ENCODE peak calls at places on chromosome 16, in eight cellular contexts. One of them, this sample, is unnamed.

GRCh38 chr16:57475711-57476339 is 10.5 kb downstream of the DOK4 start:
- DNase-seq in KG1: peak
- DNase-seq in stimulated activated CD4-positive, alpha-beta T cell treated with anti-CD3 and anti-CD28 coated beads, Interleukin-1b, Interleukin-23, amount 100 ng/mL, for 1 hour: peak
- DNase-seq in BJ: no peak
- DNase-seq in amniotic stem cell: no peak
- DNase-seq in left colon: peak
- DNase-seq in cardiac muscle cell: peak
- DNase-seq in activated naive CD8-positive, alpha-beta T cell treated with anti-CD3 and anti-CD28 coated beads, Interleukin-2, amount 50 U/mL, for 24 hours: peak
- DNase-seq in this sample: peak

GRCh38 chr16:4089251-4089810 is 26.9 kb downstream of the ADCY9 start:
- DNase-seq in left colon: no peak
- DNase-seq in cardiac muscle cell: no peak
- DNase-seq in BJ: no peak
- DNase-seq in KG1: no peak
- DNase-seq in activated naive CD8-positive, alpha-beta T cell treated with anti-CD3 and anti-CD28 coated beads, Interleukin-2, amount 50 U/mL, for 24 hours: no peak
- DNase-seq in amniotic stem cell: no peak
- DNase-seq in stimulated activated CD4-positive, alpha-beta T cell treated with anti-CD3 and anti-CD28 coated beads, Interleukin-1b, Interleukin-23, amount 100 ng/mL, for 1 hour: no peak
- DNase-seq in this sample: no peak

GRCh38 chr16:4505356-4506153 is 29.4 kb downstream of the HMOX2 start:
- DNase-seq in cardiac muscle cell: no peak
- DNase-seq in BJ: no peak
- DNase-seq in KG1: peak
- DNase-seq in left colon: peak
- DNase-seq in activated naive CD8-positive, alpha-beta T cell treated with anti-CD3 and anti-CD28 coated beads, Interleukin-2, amount 50 U/mL, for 24 hours: peak
- DNase-seq in amniotic stem cell: no peak
- DNase-seq in stimulated activated CD4-positive, alpha-beta T cell treated with anti-CD3 and anti-CD28 coated beads, Interleukin-1b, Interleukin-23, amount 100 ng/mL, for 1 hour: peak
- DNase-seq in this sample: peak

GRCh38 chr16:86392751-86393150 is 117.6 kb upstream of the FOXF1 start:
- DNase-seq in KG1: no peak
- DNase-seq in BJ: no peak
- DNase-seq in amniotic stem cell: no peak
- DNase-seq in left colon: no peak
- DNase-seq in cardiac muscle cell: no peak
- DNase-seq in stimulated activated CD4-positive, alpha-beta T cell treated with anti-CD3 and anti-CD28 coated beads, Interleukin-1b, Interleukin-23, amount 100 ng/mL, for 1 hour: no peak
- DNase-seq in activated naive CD8-positive, alpha-beta T cell treated with anti-CD3 and anti-CD28 coated beads, Interleukin-2, amount 50 U/mL, for 24 hours: no peak
- DNase-seq in this sample: no peak

GRCh38 chr16:29007865-29008593 is 23.2 kb downstream of the LAT start:
- DNase-seq in BJ: no peak
- DNase-seq in cardiac muscle cell: peak
- DNase-seq in KG1: peak
- DNase-seq in amniotic stem cell: no peak
- DNase-seq in stimulated activated CD4-positive, alpha-beta T cell treated with anti-CD3 and anti-CD28 coated beads, Interleukin-1b, Interleukin-23, amount 100 ng/mL, for 1 hour: peak
- DNase-seq in left colon: no peak
- DNase-seq in activated naive CD8-positive, alpha-beta T cell treated with anti-CD3 and anti-CD28 coated beads, Interleukin-2, amount 50 U/mL, for 24 hours: peak
- DNase-seq in this sample: peak

GRCh38 chr16:4494746-4495490 is 18.7 kb downstream of the HMOX2 start:
- DNase-seq in activated naive CD8-positive, alpha-beta T cell treated with anti-CD3 and anti-CD28 coated beads, Interleukin-2, amount 50 U/mL, for 24 hours: no peak
- DNase-seq in BJ: no peak
- DNase-seq in cardiac muscle cell: peak
- DNase-seq in left colon: no peak
- DNase-seq in stimulated activated CD4-positive, alpha-beta T cell treated with anti-CD3 and anti-CD28 coated beads, Interleukin-1b, Interleukin-23, amount 100 ng/mL, for 1 hour: no peak
- DNase-seq in KG1: no peak
- DNase-seq in amniotic stem cell: no peak
- DNase-seq in this sample: no peak

GRCh38 chr16:51084074-51084928 is 66.8 kb downstream of the SALL1 start:
- DNase-seq in left colon: no peak
- DNase-seq in amniotic stem cell: no peak
- DNase-seq in stimulated activated CD4-positive, alpha-beta T cell treated with anti-CD3 and anti-CD28 coated beads, Interleukin-1b, Interleukin-23, amount 100 ng/mL, for 1 hour: no peak
- DNase-seq in BJ: no peak
- DNase-seq in KG1: no peak
- DNase-seq in activated naive CD8-positive, alpha-beta T cell treated with anti-CD3 and anti-CD28 coated beads, Interleukin-2, amount 50 U/mL, for 24 hours: no peak
- DNase-seq in cardiac muscle cell: peak
- DNase-seq in this sample: no peak

GRCh38 chr16:70430667-70431536 is 8.0 kb downstream of the ST3GAL2 start:
- DNase-seq in activated naive CD8-positive, alpha-beta T cell treated with anti-CD3 and anti-CD28 coated beads, Interleukin-2, amount 50 U/mL, for 24 hours: peak
- DNase-seq in KG1: peak
- DNase-seq in left colon: no peak
- DNase-seq in BJ: no peak
- DNase-seq in stimulated activated CD4-positive, alpha-beta T cell treated with anti-CD3 and anti-CD28 coated beads, Interleukin-1b, Interleukin-23, amount 100 ng/mL, for 1 hour: no peak
- DNase-seq in cardiac muscle cell: no peak
- DNase-seq in amniotic stem cell: no peak
- DNase-seq in this sample: peak

GRCh38 chr16:84680165-84680842 is 19.5 kb upstream of the USP10 start:
- DNase-seq in left colon: no peak
- DNase-seq in activated naive CD8-positive, alpha-beta T cell treated with anti-CD3 and anti-CD28 coated beads, Interleukin-2, amount 50 U/mL, for 24 hours: no peak
- DNase-seq in stimulated activated CD4-positive, alpha-beta T cell treated with anti-CD3 and anti-CD28 coated beads, Interleukin-1b, Interleukin-23, amount 100 ng/mL, for 1 hour: no peak
- DNase-seq in amniotic stem cell: no peak
- DNase-seq in KG1: no peak
- DNase-seq in BJ: no peak
- DNase-seq in cardiac muscle cell: no peak
- DNase-seq in this sample: no peak

GRCh38 chr16:87132361-87133014 is 184.7 kb downstream of the C16orf95 start:
- DNase-seq in activated naive CD8-positive, alpha-beta T cell treated with anti-CD3 and anti-CD28 coated beads, Interleukin-2, amount 50 U/mL, for 24 hours: no peak
- DNase-seq in amniotic stem cell: peak
- DNase-seq in cardiac muscle cell: peak
- DNase-seq in stimulated activated CD4-positive, alpha-beta T cell treated with anti-CD3 and anti-CD28 coated beads, Interleukin-1b, Interleukin-23, amount 100 ng/mL, for 1 hour: no peak
- DNase-seq in left colon: no peak
- DNase-seq in BJ: peak
- DNase-seq in KG1: no peak
- DNase-seq in this sample: no peak

GRCh38 chr16:56247808-56248207 is 56.5 kb downstream of the GNAO1 start:
- DNase-seq in amniotic stem cell: no peak
- DNase-seq in left colon: no peak
- DNase-seq in cardiac muscle cell: no peak
- DNase-seq in BJ: no peak
- DNase-seq in activated naive CD8-positive, alpha-beta T cell treated with anti-CD3 and anti-CD28 coated beads, Interleukin-2, amount 50 U/mL, for 24 hours: no peak
- DNase-seq in stimulated activated CD4-positive, alpha-beta T cell treated with anti-CD3 and anti-CD28 coated beads, Interleukin-1b, Interleukin-23, amount 100 ng/mL, for 1 hour: no peak
- DNase-seq in KG1: no peak
- DNase-seq in this sample: no peak

GRCh38 chr16:9843424-9844013 is 338.7 kb downstream of the GRIN2A start:
- DNase-seq in KG1: no peak
- DNase-seq in cardiac muscle cell: no peak
- DNase-seq in BJ: no peak
- DNase-seq in stimulated activated CD4-positive, alpha-beta T cell treated with anti-CD3 and anti-CD28 coated beads, Interleukin-1b, Interleukin-23, amount 100 ng/mL, for 1 hour: no peak
- DNase-seq in left colon: no peak
- DNase-seq in amniotic stem cell: no peak
- DNase-seq in activated naive CD8-positive, alpha-beta T cell treated with anti-CD3 and anti-CD28 coated beads, Interleukin-2, amount 50 U/mL, for 24 hours: no peak
- DNase-seq in this sample: no peak

GRCh38 chr16:30948956-30949654 is at the start of gene ORAI3:
- DNase-seq in left colon: peak
- DNase-seq in cardiac muscle cell: peak
- DNase-seq in stimulated activated CD4-positive, alpha-beta T cell treated with anti-CD3 and anti-CD28 coated beads, Interleukin-1b, Interleukin-23, amount 100 ng/mL, for 1 hour: no peak
- DNase-seq in BJ: no peak
- DNase-seq in amniotic stem cell: no peak
- DNase-seq in activated naive CD8-positive, alpha-beta T cell treated with anti-CD3 and anti-CD28 coated beads, Interleukin-2, amount 50 U/mL, for 24 hours: peak
- DNase-seq in KG1: peak
- DNase-seq in this sample: peak

GRCh38 chr16:3147757-3148104 is 12.9 kb downstream of the ZNF213 start:
- DNase-seq in cardiac muscle cell: no peak
- DNase-seq in BJ: no peak
- DNase-seq in stimulated activated CD4-positive, alpha-beta T cell treated with anti-CD3 and anti-CD28 coated beads, Interleukin-1b, Interleukin-23, amount 100 ng/mL, for 1 hour: no peak
- DNase-seq in KG1: no peak
- DNase-seq in left colon: no peak
- DNase-seq in activated naive CD8-positive, alpha-beta T cell treated with anti-CD3 and anti-CD28 coated beads, Interleukin-2, amount 50 U/mL, for 24 hours: no peak
- DNase-seq in amniotic stem cell: no peak
- DNase-seq in this sample: no peak

GRCh38 chr16:2233872-2234812 is 2.1 kb upstream of the DNASE1L2 start:
- DNase-seq in BJ: no peak
- DNase-seq in KG1: no peak
- DNase-seq in left colon: no peak
- DNase-seq in cardiac muscle cell: no peak
- DNase-seq in stimulated activated CD4-positive, alpha-beta T cell treated with anti-CD3 and anti-CD28 coated beads, Interleukin-1b, Interleukin-23, amount 100 ng/mL, for 1 hour: no peak
- DNase-seq in activated naive CD8-positive, alpha-beta T cell treated with anti-CD3 and anti-CD28 coated beads, Interleukin-2, amount 50 U/mL, for 24 hours: no peak
- DNase-seq in amniotic stem cell: no peak
- DNase-seq in this sample: no peak